ENCODE peak calls at places on chromosomes 12 and 14, in nine cellular contexts. U is mesothelial cell of epicardium; R is ovary; D is GM12865; X is NB4; F is progenitor cell of endocrine pancreas; L is breast epithelium; E is CD4-positive, alpha-beta T cell; N is sigmoid colon. G is an unnamed sample.

GRCh38 chr12:111291357-111291756 is 77.5 kb downstream of the PHETA1 start:
- DNase-seq in U (no peak), R (no peak), D (no peak), X (no peak), F (no peak), L (no peak), E (no peak), N (no peak), G (no peak)

GRCh38 chr12:29334911-29335310 is 46.1 kb downstream of the ERGIC2 start:
- DNase-seq in U (no peak), R (no peak), D (no peak), X (no peak), F (no peak), L (no peak), E (no peak), N (no peak), G (no peak)

GRCh38 chr14:75123991-75124390 is 2.9 kb downstream of the NEK9 start:
- DNase-seq in U (no peak), R (no peak), D (peak; percentile 23), X (peak; percentile 73), F (no peak), L (no peak), E (no peak), N (no peak), G (no peak)

GRCh38 chr14:98961191-98961590 is 310.8 kb downstream of the BCL11B start:
- DNase-seq in U (no peak), R (no peak), D (no peak), X (no peak), F (no peak), L (no peak), E (no peak), N (peak; percentile 38), G (no peak)

GRCh38 chr12:15044461-15044860 is 71.6 kb downstream of the PDE6H start:
- DNase-seq in U (no peak), R (no peak), D (no peak), X (no peak), F (no peak), L (no peak), E (no peak), N (no peak), G (no peak)

GRCh38 chr12:101764393-101764792 is 25.1 kb upstream of the SYCP3 start:
- DNase-seq in U (no peak), R (no peak), D (no peak), X (no peak), F (no peak), L (no peak), E (no peak), N (no peak), G (no peak)

GRCh38 chr12:31736472-31736871 is 7.7 kb upstream of the AMN1 start:
- DNase-seq in U (no peak), R (no peak), D (peak; percentile 56), X (peak; percentile 66), F (no peak), L (no peak), E (peak; percentile 48), N (no peak), G (no peak)

GRCh38 chr12:31311634-31312258 is 14.2 kb downstream of the SINHCAF start:
- DNase-seq in U (no peak), R (no peak), D (no peak), X (no peak), F (no peak), L (no peak), E (no peak), N (no peak), G (no peak)

GRCh38 chr12:57118711-57119271 is 7.6 kb upstream of the STAT6 start:
- DNase-seq in U (no peak), R (no peak), D (peak; percentile 24), X (peak; percentile 59), F (no peak), L (no peak), E (no peak), N (no peak), G (no peak)

GRCh38 chr12:126202138-126202537 is 1136.9 kb downstream of the AACS start:
- DNase-seq in U (no peak), R (no peak), D (no peak), X (peak; percentile 39), F (no peak), L (no peak), E (no peak), N (no peak), G (no peak)

GRCh38 chr12:109827566-109828550 is 5.3 kb downstream of the TRPV4 start:
- DNase-seq in U (no peak), R (no peak), D (no peak), X (peak; percentile 88), F (no peak), L (no peak), E (no peak), N (peak; percentile 79), G (no peak)

GRCh38 chr12:93514853-93515252 is 47.5 kb downstream of the MRPL42 start:
- DNase-seq in U (no peak), R (no peak), D (no peak), X (no peak), F (no peak), L (no peak), E (no peak), N (no peak), G (no peak)

DNA sequence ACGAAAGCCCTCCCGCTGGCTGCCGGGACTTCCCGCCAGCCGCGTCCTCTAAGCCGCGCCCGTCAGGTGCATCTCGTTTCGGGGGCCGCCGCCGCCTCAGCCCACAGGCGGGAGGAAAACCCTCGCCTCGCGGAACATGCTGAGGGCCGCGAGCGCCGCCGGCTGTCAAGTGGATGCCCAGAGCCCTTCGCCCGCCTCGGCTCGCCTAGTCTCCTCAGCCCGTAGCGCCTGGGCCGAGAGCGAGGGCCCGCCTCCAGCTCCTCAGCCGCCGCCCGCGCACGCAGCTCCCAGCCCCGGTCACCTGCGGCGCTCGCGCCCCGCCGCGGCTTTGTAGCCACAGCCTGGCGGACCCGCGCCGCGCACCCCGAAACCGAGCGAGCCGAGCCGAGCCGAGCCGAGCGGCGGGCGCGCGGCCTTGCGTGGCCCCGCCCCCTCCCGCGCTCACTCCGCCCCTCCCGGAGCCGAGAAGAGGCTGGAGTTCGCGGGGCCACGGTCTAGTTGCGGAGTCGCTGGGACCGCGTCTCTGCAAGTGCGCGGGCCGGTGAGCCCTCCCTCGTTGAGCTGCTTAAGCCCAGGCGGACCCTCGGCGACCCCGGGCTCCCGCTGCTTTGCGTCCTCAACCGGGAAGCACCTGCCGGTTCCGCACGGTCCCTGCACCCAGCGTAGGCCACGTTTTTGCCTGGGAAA is at the start of gene EML5:
- DNase-seq in U (peak; percentile 77), R (peak; percentile 94), D (peak; percentile 87), X (peak; percentile 68), F (peak; percentile 86), L (peak; percentile 84), E (peak; percentile 69), N (peak; percentile 89), G (peak; percentile 84)
- TF ChIP-seq CTCF in U (peak; percentile 45), R (no peak), D (peak; percentile 11), X (no peak), F (peak; percentile 48), L (peak; percentile 52), E (peak; percentile 24), N (peak; percentile 51), G (peak; percentile 36)

DNA sequence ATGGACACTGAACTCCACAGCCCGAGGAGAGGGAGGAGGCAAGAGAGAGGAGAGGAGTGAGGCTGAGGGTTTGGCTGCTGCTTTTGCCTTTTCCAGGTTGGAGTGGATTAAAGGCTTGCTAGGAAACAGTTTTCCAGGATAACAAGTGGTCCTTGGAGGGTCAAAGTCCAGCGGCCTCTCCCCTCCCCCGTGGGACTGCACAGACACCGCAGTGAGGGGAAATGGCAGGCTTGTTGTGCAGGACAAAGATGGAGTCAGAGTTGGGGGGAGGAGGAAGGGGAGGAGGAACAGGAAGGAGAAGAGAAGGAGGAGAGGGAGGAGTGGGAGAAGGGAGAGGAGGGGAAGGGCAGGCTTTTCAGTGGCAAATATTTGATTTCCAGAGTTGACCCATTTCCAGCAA is 245.5 kb downstream of the RBM19 start:
- DNase-seq in U (no peak), R (no peak), D (no peak), X (no peak), F (no peak), L (no peak), E (no peak), N (no peak), G (no peak)
- TF ChIP-seq CTCF in U (no peak), R (no peak), D (no peak), X (no peak), F (no peak), L (no peak), E (no peak), N (no peak), G (no peak)

GRCh38 chr12:131251336-131252101 is 297.8 kb downstream of the ADGRD1 start:
- DNase-seq in U (no peak), R (no peak), D (peak; percentile 9), X (no peak), F (no peak), L (no peak), E (no peak), N (no peak), G (no peak)

GRCh38 chr12:131254374-131254773 is 300.7 kb downstream of the ADGRD1 start:
- DNase-seq in U (no peak), R (no peak), D (no peak), X (no peak), F (no peak), L (no peak), E (no peak), N (no peak), G (no peak)

GRCh38 chr12:131250028-131250950 is 296.6 kb downstream of the ADGRD1 start:
- DNase-seq in U (no peak), R (peak; percentile 56), D (no peak), X (no peak), F (no peak), L (no peak), E (no peak), N (peak; percentile 74), G (no peak)

GRCh38 chr12:131250951-131251315 is 297.2 kb downstream of the ADGRD1 start:
- DNase-seq in U (no peak), R (no peak), D (no peak), X (no peak), F (no peak), L (no peak), E (no peak), N (no peak), G (no peak)

DNA sequence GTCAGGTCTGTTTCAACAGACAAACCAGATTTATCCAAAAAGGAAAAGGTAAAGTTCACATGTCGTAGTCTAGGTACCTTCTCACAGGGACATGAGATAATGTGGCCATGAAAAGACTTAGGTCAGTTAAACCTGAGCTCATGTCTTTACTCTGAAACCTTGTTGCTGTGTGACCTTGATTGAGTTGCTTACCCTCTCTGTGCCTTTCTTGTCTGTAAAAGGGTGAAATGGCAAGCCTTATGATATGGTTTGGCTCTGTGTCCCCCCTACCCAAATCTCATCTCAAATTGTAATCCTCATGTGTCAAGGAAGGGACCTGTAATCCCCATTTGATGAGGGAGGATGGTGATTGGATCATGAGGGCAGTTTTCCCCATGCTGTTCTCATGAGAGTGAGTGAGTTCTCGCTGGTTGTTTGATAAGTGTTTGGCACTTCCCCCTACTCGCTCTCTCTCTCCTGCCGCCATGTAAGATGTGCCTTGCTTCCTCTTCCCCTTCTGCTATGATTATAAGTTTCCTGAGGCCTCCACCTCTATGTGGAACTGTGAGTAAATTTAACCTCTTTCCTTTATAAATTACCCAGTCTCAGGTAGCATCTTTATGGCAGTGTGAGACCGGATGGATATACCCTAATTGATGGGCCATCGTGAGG is 299.8 kb downstream of the ADGRD1 start:
- DNase-seq in U (no peak), R (no peak), D (no peak), X (no peak), F (no peak), L (no peak), E (no peak), N (no peak), G (no peak)
- TF ChIP-seq CTCF in U (no peak), R (no peak), D (no peak), X (no peak), F (no peak), L (no peak), E (no peak), N (no peak), G (no peak)

GRCh38 chr14:78933948-78934524 is 763.9 kb downstream of the NRXN3 start:
- DNase-seq in U (no peak), R (no peak), D (peak; percentile 45), X (peak; percentile 31), F (no peak), L (no peak), E (no peak), N (no peak), G (no peak)
- TF ChIP-seq CTCF in U (peak; percentile 66), R (no peak), D (peak; percentile 35), X (peak; percentile 23), F (peak; percentile 73), L (no peak), E (no peak), N (no peak), G (peak; percentile 56)